ENCODE peak calls at places on chromosomes 6 and 20, in four cellular contexts. One of them, this sample, is unnamed.

GRCh38 chr6:70763754-70764153 is 96.1 kb downstream of the SMAP1 start:
- DNase-seq in A549: no peak
- DNase-seq in ovary: no peak
- DNase-seq in CD8-positive, alpha-beta T cell: no peak
- DNase-seq in this sample: no peak

GRCh38 chr20:46689082-46689753 is at the start of gene TP53RK:
- DNase-seq in A549: peak
- DNase-seq in ovary: peak
- DNase-seq in CD8-positive, alpha-beta T cell: peak
- DNase-seq in this sample: peak

GRCh38 chr20:11810316-11811130 is 107.2 kb upstream of the BTBD3 start:
- DNase-seq in A549: no peak
- DNase-seq in ovary: no peak
- DNase-seq in CD8-positive, alpha-beta T cell: no peak
- DNase-seq in this sample: no peak

GRCh38 chr6:31308050-31308844 is 36.4 kb upstream of the HLA-C start:
- DNase-seq in A549: peak
- DNase-seq in ovary: no peak
- DNase-seq in CD8-positive, alpha-beta T cell: peak
- DNase-seq in this sample: no peak

GRCh38 chr6:44269921-44270525 is at the start of gene TMEM151B:
- DNase-seq in A549: no peak
- DNase-seq in ovary: no peak
- DNase-seq in CD8-positive, alpha-beta T cell: no peak
- DNase-seq in this sample: no peak

GRCh38 chr20:58833921-58834320 is 16.8 kb downstream of the GNAS-AS1 start:
- DNase-seq in A549: no peak
- DNase-seq in ovary: no peak
- DNase-seq in CD8-positive, alpha-beta T cell: no peak
- DNase-seq in this sample: no peak

GRCh38 chr6:135852775-135853174 is 1.3 kb downstream of the PDE7B start:
- DNase-seq in A549: no peak
- DNase-seq in ovary: no peak
- DNase-seq in CD8-positive, alpha-beta T cell: no peak
- DNase-seq in this sample: no peak

GRCh38 chr6:26045939-26046368 is 41.3 kb upstream of the HFE start:
- DNase-seq in A549: no peak
- DNase-seq in ovary: no peak
- DNase-seq in CD8-positive, alpha-beta T cell: no peak
- DNase-seq in this sample: no peak

GRCh38 chr20:52047811-52048302 is 143.7 kb downstream of the ZFP64 start:
- DNase-seq in A549: no peak
- DNase-seq in ovary: no peak
- DNase-seq in CD8-positive, alpha-beta T cell: no peak
- DNase-seq in this sample: no peak

GRCh38 chr6:140572129-140572528 is 1197.7 kb upstream of the CITED2 start:
- DNase-seq in A549: no peak
- DNase-seq in ovary: no peak
- DNase-seq in CD8-positive, alpha-beta T cell: no peak
- DNase-seq in this sample: no peak

GRCh38 chr20:38728237-38728761 is 4.0 kb downstream of the SLC32A1 start:
- DNase-seq in A549: no peak
- DNase-seq in ovary: no peak
- DNase-seq in CD8-positive, alpha-beta T cell: no peak
- DNase-seq in this sample: no peak

GRCh38 chr20:37914672-37915433 is 11.9 kb downstream of the VSTM2L start:
- DNase-seq in A549: no peak
- DNase-seq in ovary: no peak
- DNase-seq in CD8-positive, alpha-beta T cell: peak
- DNase-seq in this sample: no peak

GRCh38 chr6:112311950-112312547 is 35.1 kb upstream of the RFPL4B start:
- DNase-seq in A549: no peak
- DNase-seq in ovary: no peak
- DNase-seq in CD8-positive, alpha-beta T cell: no peak
- DNase-seq in this sample: no peak

GRCh38 chr6:68443704-68444103 is 191.4 kb upstream of the ADGRB3 start:
- DNase-seq in A549: no peak
- DNase-seq in ovary: no peak
- DNase-seq in CD8-positive, alpha-beta T cell: no peak
- DNase-seq in this sample: no peak
- TF ChIP-seq CTCF in A549: no peak
- TF ChIP-seq CTCF in ovary: no peak
- TF ChIP-seq CTCF in CD8-positive, alpha-beta T cell: no peak
- TF ChIP-seq CTCF in this sample: no peak

GRCh38 chr20:32437391-32438074 is 79.4 kb downstream of the ASXL1 start:
- DNase-seq in A549: peak
- DNase-seq in ovary: no peak
- DNase-seq in CD8-positive, alpha-beta T cell: no peak
- DNase-seq in this sample: no peak
- TF ChIP-seq CTCF in A549: no peak
- TF ChIP-seq CTCF in ovary: no peak
- TF ChIP-seq CTCF in CD8-positive, alpha-beta T cell: peak
- TF ChIP-seq CTCF in this sample: no peak

DNA sequence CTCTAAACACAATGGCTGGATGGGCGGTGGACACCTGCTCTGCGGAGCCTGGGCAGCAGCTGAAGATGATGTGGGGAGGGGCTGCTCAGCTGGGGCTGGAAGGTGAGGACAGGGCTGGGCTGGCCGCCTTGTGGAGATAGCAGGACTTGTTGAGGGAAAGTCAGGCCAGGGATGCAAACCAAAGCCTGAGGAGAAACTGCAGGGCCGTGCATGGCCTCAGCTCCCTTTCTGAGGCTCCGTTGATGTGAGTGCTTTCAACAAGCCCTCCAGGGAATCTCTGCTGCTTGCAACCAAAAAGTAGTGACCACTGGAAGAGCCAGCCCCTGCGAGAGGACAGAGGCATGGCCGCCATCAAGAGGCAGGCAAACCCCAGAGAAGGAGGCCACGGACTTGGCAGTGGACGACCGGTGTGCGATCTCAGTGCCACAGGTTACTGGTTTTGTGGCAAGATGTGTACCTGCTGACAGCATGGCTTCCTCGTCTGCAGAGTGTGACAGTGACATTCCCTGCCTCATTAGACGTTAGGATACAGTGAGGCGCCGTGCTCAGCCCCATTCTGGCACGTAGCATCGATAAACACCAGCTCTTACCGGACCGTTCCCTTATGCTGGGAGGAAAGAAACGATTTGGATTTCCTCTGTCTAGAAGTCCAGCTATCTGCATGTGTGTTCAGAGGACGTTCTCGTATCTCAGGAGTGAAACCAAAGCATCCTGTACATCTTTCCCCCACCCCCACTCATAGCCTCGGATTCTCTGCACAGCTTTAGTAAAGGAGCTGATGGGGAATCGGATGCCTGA is 37.9 kb downstream of the ERMARD start:
- DNase-seq in A549: no peak
- DNase-seq in ovary: no peak
- DNase-seq in CD8-positive, alpha-beta T cell: peak
- DNase-seq in this sample: no peak
- TF ChIP-seq CTCF in A549: no peak
- TF ChIP-seq CTCF in ovary: no peak
- TF ChIP-seq CTCF in CD8-positive, alpha-beta T cell: no peak
- TF ChIP-seq CTCF in this sample: no peak

DNA sequence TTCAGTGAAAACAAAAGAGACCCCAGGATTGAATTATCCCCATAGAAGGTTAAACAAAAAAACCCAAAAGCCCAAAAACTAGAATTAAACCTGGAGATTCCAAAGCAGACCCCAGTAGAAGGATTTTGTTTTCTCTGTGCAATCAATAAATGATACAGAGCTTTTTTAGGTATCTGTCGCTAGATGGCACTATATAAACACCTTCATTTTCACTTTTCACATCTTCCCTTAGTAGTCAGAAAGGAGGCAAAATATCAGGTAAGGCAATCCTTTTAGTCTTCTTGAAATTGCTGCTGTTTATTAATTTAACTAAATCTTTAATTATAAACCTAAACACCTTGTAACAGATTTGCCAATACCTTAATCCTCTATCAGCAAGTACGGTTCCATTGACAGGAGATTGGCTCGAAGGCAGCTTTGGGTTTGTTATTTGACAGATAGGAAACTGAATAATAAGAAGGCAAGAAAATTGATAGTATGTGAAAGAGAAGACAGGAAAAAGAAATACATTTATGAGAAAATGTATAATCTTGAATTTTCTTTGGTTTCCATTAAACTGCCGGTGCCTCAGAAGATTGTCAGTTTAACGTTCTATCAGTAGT is 23.3 kb upstream of the IBTK start:
- DNase-seq in A549: peak
- DNase-seq in ovary: no peak
- DNase-seq in CD8-positive, alpha-beta T cell: no peak
- DNase-seq in this sample: no peak
- TF ChIP-seq CTCF in A549: peak
- TF ChIP-seq CTCF in ovary: no peak
- TF ChIP-seq CTCF in CD8-positive, alpha-beta T cell: peak
- TF ChIP-seq CTCF in this sample: no peak

GRCh38 chr20:13149371-13149770 is 71.7 kb upstream of the ISM1 start:
- DNase-seq in A549: no peak
- DNase-seq in ovary: no peak
- DNase-seq in CD8-positive, alpha-beta T cell: no peak
- DNase-seq in this sample: no peak
- TF ChIP-seq CTCF in A549: no peak
- TF ChIP-seq CTCF in ovary: no peak
- TF ChIP-seq CTCF in CD8-positive, alpha-beta T cell: no peak
- TF ChIP-seq CTCF in this sample: no peak

GRCh38 chr6:68468244-68468884 is 166.7 kb upstream of the ADGRB3 start:
- DNase-seq in A549: no peak
- DNase-seq in ovary: no peak
- DNase-seq in CD8-positive, alpha-beta T cell: no peak
- DNase-seq in this sample: no peak
- TF ChIP-seq CTCF in A549: no peak
- TF ChIP-seq CTCF in ovary: no peak
- TF ChIP-seq CTCF in CD8-positive, alpha-beta T cell: no peak
- TF ChIP-seq CTCF in this sample: no peak

GRCh38 chr6:148701393-148701774 is 45.4 kb upstream of the UST start:
- DNase-seq in A549: no peak
- DNase-seq in ovary: no peak
- DNase-seq in CD8-positive, alpha-beta T cell: no peak
- DNase-seq in this sample: no peak

GRCh38 chr6:148697895-148698440 is 48.9 kb upstream of the UST start:
- DNase-seq in A549: no peak
- DNase-seq in ovary: no peak
- DNase-seq in CD8-positive, alpha-beta T cell: no peak
- DNase-seq in this sample: no peak

GRCh38 chr6:148700047-148700712 is 46.6 kb upstream of the UST start:
- DNase-seq in A549: no peak
- DNase-seq in ovary: no peak
- DNase-seq in CD8-positive, alpha-beta T cell: no peak
- DNase-seq in this sample: no peak

GRCh38 chr6:148698671-148699180 is 48.1 kb upstream of the UST start:
- DNase-seq in A549: no peak
- DNase-seq in ovary: no peak
- DNase-seq in CD8-positive, alpha-beta T cell: no peak
- DNase-seq in this sample: no peak

DNA sequence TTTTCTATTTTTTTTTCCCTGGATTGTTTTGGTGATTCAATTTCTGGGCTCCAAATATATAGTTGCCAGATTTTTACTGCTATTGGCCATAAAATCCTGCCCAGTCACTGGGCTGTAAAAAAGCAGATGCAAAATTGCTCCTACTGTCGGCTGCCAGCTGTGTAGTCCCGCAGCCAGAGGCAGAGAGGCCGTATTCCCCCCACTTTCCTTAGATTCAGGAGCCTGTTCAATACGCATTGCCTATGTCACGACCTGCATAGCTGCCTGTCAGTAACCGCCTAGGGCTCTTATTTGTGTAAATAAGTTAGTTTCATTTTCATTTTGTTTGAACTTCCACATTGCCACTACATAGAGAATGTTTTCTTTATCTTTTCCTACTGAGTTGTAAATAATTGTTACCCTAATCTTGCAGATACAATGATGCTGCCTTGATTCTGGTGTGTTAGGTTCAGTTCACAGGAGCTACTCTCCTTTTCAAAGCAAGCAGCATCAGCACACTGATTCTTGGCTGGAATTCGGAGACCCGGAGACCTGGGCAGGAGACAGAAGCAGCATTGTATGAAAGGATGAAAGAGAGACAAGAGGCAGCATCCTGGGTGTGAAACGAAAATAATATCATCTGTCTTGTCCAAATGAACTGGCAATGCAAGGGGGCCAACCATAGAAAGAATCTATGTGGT is 46.0 kb upstream of the UST start:
- DNase-seq in A549: no peak
- DNase-seq in ovary: no peak
- DNase-seq in CD8-positive, alpha-beta T cell: no peak
- DNase-seq in this sample: no peak
- TF ChIP-seq CTCF in A549: no peak
- TF ChIP-seq CTCF in ovary: no peak
- TF ChIP-seq CTCF in CD8-positive, alpha-beta T cell: no peak
- TF ChIP-seq CTCF in this sample: no peak

GRCh38 chr6:2917065-2917464 is 14.0 kb upstream of the SERPINB9 start:
- DNase-seq in A549: no peak
- DNase-seq in ovary: no peak
- DNase-seq in CD8-positive, alpha-beta T cell: no peak
- DNase-seq in this sample: no peak
- TF ChIP-seq CTCF in A549: no peak
- TF ChIP-seq CTCF in ovary: no peak
- TF ChIP-seq CTCF in CD8-positive, alpha-beta T cell: no peak
- TF ChIP-seq CTCF in this sample: no peak

DNA sequence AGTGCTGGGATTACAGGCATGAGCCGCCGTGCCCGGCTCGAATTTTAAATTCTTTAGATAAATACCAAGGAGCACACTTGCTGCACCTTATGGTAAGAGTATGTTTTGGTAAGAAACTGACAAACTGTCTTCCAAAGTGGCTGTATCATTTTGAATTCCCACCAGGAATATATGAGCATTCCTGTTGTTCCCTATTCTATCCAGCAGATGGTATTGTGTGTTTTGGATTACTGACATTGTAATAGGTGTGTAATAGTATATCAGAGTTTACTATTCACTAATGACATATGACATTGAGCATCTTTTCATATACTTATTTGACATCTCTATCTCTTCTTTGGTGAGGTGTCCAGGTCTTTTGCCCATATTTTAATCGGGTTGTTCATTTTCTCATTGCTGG is 40.5 kb downstream of the TGM6 start:
- DNase-seq in A549: peak
- DNase-seq in ovary: no peak
- DNase-seq in CD8-positive, alpha-beta T cell: no peak
- DNase-seq in this sample: no peak
- TF ChIP-seq CTCF in A549: peak
- TF ChIP-seq CTCF in ovary: no peak
- TF ChIP-seq CTCF in CD8-positive, alpha-beta T cell: no peak
- TF ChIP-seq CTCF in this sample: no peak

DNA sequence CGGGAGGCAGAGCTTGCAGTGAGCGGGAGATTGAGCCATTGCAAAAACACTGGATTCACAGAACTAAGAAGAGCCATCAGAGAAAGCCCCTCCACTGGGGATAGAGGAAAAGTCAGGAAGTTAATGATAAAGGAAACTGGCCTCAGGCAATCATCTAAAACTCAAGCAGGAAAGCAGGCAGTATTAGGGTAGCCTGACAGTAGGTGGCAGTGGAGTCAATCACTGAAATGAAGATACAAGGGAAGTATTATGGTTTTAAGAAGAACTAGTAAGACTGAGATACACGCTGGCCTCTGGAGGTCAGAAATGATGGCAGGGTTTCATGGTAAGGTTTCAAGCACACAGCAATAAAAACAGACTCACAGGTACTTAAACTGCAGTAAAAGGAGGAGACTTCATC is 578.3 kb downstream of the HACE1 start:
- DNase-seq in A549: no peak
- DNase-seq in ovary: no peak
- DNase-seq in CD8-positive, alpha-beta T cell: no peak
- DNase-seq in this sample: no peak
- TF ChIP-seq CTCF in A549: no peak
- TF ChIP-seq CTCF in ovary: no peak
- TF ChIP-seq CTCF in CD8-positive, alpha-beta T cell: no peak
- TF ChIP-seq CTCF in this sample: no peak